ENCODE peak calls at places on chromosomes 6 and 20, in five cellular contexts. B is dorsolateral prefrontal cortex, Y is GM20000, U is astrocyte of the spinal cord, O is pancreas. T is an unnamed sample.
A peak's percentile ranks its signal among the peaks of the same experiment; 100 is the strongest.

GRCh38 chr6:37171141-37171969 is 1.4 kb downstream of the PIM1 start:
- DNase-seq in B (no peak), Y (no peak), O (peak; percentile 43), U (peak; percentile 71), T (peak; percentile 26)

GRCh38 chr6:100096356-100096755 is 102.3 kb upstream of the MCHR2 start:
- DNase-seq in B (no peak), Y (no peak), O (no peak), U (no peak), T (no peak)

GRCh38 chr6:30726506-30727413 is 6.6 kb downstream of the TUBB start:
- DNase-seq in B (no peak), O (no peak), Y (no peak), U (no peak), T (no peak)

GRCh38 chr6:7542065-7542877 is 800 bp downstream of the DSP start:
- DNase-seq in U (peak; percentile 3), Y (peak; percentile 47), B (no peak), O (peak; percentile 49), T (peak; percentile 32)

GRCh38 chr6:89214197-89214596 is 3.0 kb downstream of the GABRR1 start:
- DNase-seq in U (no peak), Y (no peak), O (no peak), B (no peak), T (no peak)

GRCh38 chr6:129183681-129184216 is 300.8 kb downstream of the LAMA2 start:
- DNase-seq in O (no peak), Y (no peak), B (no peak), U (peak; percentile 52), T (no peak)

GRCh38 chr6:37624606-37625574 is 72.8 kb downstream of the MDGA1 start:
- DNase-seq in U (no peak), O (peak; percentile 56), Y (no peak), B (peak; percentile 59), T (no peak)

GRCh38 chr6:113362542-113363430 is 494.4 kb upstream of the MARCKS start:
- DNase-seq in B (no peak), U (peak; percentile 51), Y (no peak), O (no peak), T (no peak)

GRCh38 chr20:63522981-63523611 is 2.5 kb downstream of the PPDPF start:
- DNase-seq in B (no peak), Y (no peak), O (no peak), U (no peak), T (no peak)

GRCh38 chr6:121305957-121306607 is 28.2 kb downstream of the TBC1D32 start:
- DNase-seq in O (no peak), U (peak; percentile 53), Y (peak; percentile 21), B (no peak), T (peak; percentile 28)

GRCh38 chr6:116512155-116512559 is 718 bp downstream of the CALHM5 start:
- DNase-seq in U (no peak), B (no peak), Y (peak; percentile 8), O (no peak), T (peak; percentile 18)

GRCh38 chr6:37069639-37070038 is 64.2 kb downstream of the FGD2 start:
- DNase-seq in O (no peak), B (no peak), U (no peak), Y (no peak), T (peak; percentile 3)

GRCh38 chr6:151509048-151509447 is 15.2 kb downstream of the CCDC170 start:
- DNase-seq in B (no peak), U (no peak), O (no peak), Y (no peak), T (no peak)

GRCh38 chr6:158028421-158028820 is 46.8 kb downstream of the SYNJ2 start:
- DNase-seq in Y (no peak), B (no peak), O (peak; percentile 57), U (no peak), T (no peak)

GRCh38 chr6:20403766-20404640 is 2.3 kb downstream of the E2F3 start:
- DNase-seq in O (no peak), Y (peak; percentile 42), U (peak; percentile 63), B (no peak), T (peak; percentile 42)

GRCh38 chr20:60036346-60037119 is 78.3 kb downstream of the CDH26 start:
- DNase-seq in B (no peak), U (no peak), O (no peak), Y (no peak), T (no peak)

GRCh38 chr20:17969276-17969883 is 562 bp downstream of the MGME1 start:
- DNase-seq in Y (no peak), B (no peak), O (peak; percentile 12), U (no peak), T (no peak)

GRCh38 chr6:11718461-11718860 is 60.1 kb downstream of the ADTRP start:
- DNase-seq in O (no peak), U (no peak), Y (no peak), B (no peak), T (no peak)

GRCh38 chr6:14787677-14788076 is 458.2 kb upstream of the JARID2 start:
- DNase-seq in B (no peak), O (no peak), U (no peak), Y (no peak), T (no peak)

GRCh38 chr6:92521553-92521952 is 897.8 kb downstream of the EPHA7 start:
- DNase-seq in B (no peak), Y (no peak), U (no peak), O (no peak), T (no peak)

GRCh38 chr20:32482251-32483220 is 102.6 kb downstream of the NOL4L start:
- DNase-seq in O (no peak), B (no peak), U (no peak), Y (peak; percentile 65), T (no peak)

DNA sequence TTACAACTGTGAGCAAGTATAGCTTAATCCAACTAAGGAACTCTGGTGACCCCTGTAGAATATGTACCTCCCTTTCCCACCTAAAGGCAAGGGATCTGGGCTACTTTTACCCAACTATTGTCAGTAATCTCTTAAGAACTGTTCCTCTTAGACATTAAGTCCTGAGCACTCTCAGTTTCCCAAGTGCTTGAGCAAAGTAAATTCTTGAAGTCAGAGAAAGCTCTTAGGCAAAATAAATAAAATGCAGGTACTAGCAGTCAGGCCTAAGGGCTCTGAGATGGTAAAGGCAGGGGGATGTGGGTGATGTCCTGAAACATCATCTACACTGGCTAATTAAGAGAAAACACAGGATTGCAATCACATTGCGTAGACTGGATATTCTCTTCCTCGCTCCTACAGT is 446.4 kb upstream of the FLRT3 start:
- DNase-seq in B (no peak), O (no peak), U (no peak), Y (no peak), T (no peak)
- TF ChIP-seq CTCF in B (no peak), O (no peak), U (no peak), Y (no peak), T (no peak)

DNA sequence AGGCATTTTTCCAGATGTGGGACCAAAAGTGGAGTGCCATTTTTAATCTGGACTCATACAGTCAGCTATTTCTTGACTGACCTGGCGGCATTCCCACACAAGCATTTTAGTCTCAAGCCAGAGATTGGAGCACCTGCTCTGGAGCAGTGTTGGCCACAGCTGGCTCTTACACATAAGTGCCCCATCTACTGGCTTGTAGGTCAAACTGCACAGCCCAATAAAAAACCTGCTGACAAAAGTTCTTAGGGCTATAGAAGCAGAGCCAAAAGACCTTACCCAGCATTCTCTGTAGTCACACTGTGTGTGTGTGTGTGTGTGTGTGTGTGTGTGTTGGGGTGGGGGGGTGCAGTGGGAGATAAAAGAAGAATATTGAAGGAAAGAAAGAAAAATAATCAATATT is 38.6 kb upstream of the SENP6 start:
- DNase-seq in Y (peak; percentile 28), O (no peak), U (peak; percentile 34), B (no peak), T (no peak)
- TF ChIP-seq CTCF in Y (peak; percentile 49), O (no peak), U (peak; percentile 51), B (no peak), T (peak; percentile 21)

DNA sequence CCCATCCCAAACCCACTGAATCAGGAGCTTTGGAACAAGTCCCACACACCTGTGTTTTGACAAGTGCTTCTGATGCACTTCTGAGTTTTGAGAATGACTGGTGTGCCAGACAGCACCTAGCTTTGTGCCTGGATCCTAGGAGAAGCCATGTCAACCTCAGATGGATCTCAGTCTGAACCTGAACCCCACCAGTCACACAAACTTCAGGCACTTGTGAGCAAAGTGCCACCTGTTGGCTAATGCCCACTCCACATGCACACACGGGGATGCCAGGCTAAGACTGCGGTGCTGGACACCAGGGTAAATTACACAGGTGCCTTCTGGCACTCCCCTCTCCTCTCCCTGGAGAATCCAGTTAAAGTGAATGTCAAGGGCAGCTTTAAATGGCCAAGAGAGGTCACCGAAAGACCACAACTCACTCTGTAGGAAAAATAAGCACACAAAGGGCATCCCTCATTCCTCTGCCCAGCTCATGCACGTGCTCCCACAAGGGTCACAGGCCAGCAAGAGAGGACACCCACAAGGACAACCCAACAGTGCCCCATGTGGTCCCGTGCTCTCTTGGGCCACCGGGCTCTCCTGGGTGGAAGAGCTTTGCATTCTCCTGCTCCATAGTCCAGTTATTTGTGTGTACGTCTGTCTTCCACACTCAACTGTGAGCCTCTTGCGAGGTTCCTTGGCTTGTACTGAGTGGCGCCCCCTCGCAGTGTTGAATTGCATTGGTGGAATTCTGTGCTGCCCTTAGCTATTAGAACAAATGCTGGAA is 45.6 kb downstream of the TAF8 start:
- DNase-seq in O (no peak), Y (no peak), U (no peak), B (no peak), T (no peak)
- TF ChIP-seq CTCF in O (no peak), Y (no peak), U (peak; percentile 27), B (no peak), T (no peak)

GRCh38 chr6:291697-292505 is at the start of gene DUSP22:
- DNase-seq in B (peak; percentile 79), U (peak; percentile 87), O (peak; percentile 93), Y (peak; percentile 100), T (peak; percentile 100)
- TF ChIP-seq CTCF in B (no peak), U (no peak), O (no peak), Y (no peak), T (no peak)

GRCh38 chr6:1605822-1606532 is 3.7 kb upstream of the FOXC1 start:
- DNase-seq in O (no peak), Y (peak; percentile 38), B (no peak), U (peak; percentile 14), T (peak; percentile 19)

GRCh38 chr6:1604991-1605821 is 4.5 kb upstream of the FOXC1 start:
- DNase-seq in O (no peak), B (no peak), Y (peak; percentile 66), U (peak; percentile 7), T (no peak)

GRCh38 chr6:1602356-1602713 is 7.4 kb upstream of the FOXC1 start:
- DNase-seq in U (no peak), B (no peak), O (no peak), Y (no peak), T (no peak)

GRCh38 chr6:1603708-1604346 is 5.9 kb upstream of the FOXC1 start:
- DNase-seq in O (no peak), B (no peak), U (no peak), Y (no peak), T (no peak)

DNA sequence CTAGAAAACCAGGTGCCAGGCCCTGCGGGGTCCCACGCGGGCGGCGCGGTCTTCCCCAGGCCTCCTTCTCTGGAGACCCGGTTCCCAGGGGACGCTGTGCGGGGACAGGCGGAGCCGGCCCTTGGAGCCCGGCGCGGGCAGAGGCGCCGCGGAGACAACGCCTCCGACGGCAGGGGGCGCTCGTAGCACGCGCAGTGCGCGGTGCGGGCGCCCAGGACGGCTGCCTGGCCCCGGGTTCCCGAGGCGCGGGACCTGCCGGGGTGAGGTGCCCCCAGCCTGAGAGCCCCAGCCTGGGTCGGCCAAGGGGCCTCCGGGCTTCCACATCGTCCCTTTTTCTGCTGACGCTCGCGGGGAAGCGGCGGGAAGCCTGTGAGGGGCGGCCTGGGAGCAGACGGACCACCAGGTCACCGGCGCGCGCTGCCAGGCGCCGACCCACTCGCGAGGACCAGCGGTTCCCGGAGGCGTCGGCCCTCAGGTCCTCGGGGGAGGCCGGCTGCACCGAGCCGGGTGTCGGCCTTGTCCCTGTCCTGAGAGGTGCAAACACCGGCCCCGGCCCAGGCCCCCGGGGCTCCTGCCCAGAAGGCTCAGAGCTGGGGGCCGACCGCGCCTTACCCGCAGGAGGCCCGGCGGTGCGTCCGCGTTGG is 5.2 kb upstream of the FOXC1 start:
- DNase-seq in U (peak; percentile 33), B (no peak), O (peak; percentile 49), Y (peak; percentile 91), T (peak; percentile 86)
- TF ChIP-seq CTCF in U (peak; percentile 68), B (peak; percentile 96), O (peak; percentile 96), Y (peak; percentile 67), T (peak; percentile 88)

T was measured in GM10248.